ENCODE peak calls at places on chromosomes 4 and X, in seven cellular contexts. Q is AG09309, Y is right cardiac atrium, F is SK-N-SH, C is astrocyte of the spinal cord, K is AG04449, U is HFF-Myc. P is an unnamed sample.

GRCh38 chrX:72041901-72042859 is 89.5 kb downstream of the RTL5 start:
- DNase-seq in F (no peak), C (peak; percentile 58), K (no peak), Y (no peak), Q (no peak), U (no peak), P (peak; percentile 22)

GRCh38 chr4:27484216-27484615 is 623.6 kb downstream of the STIM2 start:
- DNase-seq in Q (no peak), K (no peak), C (no peak), F (no peak), Y (no peak), U (no peak), P (no peak)

GRCh38 chr4:93828332-93828829 is at the start of gene ATOH1:
- DNase-seq in K (no peak), Q (no peak), U (no peak), Y (peak; percentile 61), C (no peak), F (peak; percentile 76), P (peak; percentile 52)

GRCh38 chr4:105474110-105474518 is 252 bp upstream of the PPA2 start:
- DNase-seq in Y (peak; percentile 95), U (peak; percentile 62), Q (no peak), C (peak; percentile 86), F (no peak), K (no peak), P (no peak)

GRCh38 chrX:151982217-151982616 is 7.7 kb upstream of the GABRE start:
- DNase-seq in F (no peak), U (peak; percentile 12), Y (no peak), C (peak; percentile 82), K (peak; percentile 50), Q (peak; percentile 79), P (no peak)

GRCh38 chr4:42083816-42084215 is 68.6 kb downstream of the BEND4 start:
- DNase-seq in Q (no peak), K (no peak), U (no peak), F (no peak), C (no peak), Y (no peak), P (no peak)

GRCh38 chr4:182931691-182932297 is 14.6 kb upstream of the DCTD start:
- DNase-seq in U (no peak), F (no peak), K (no peak), C (no peak), Q (no peak), Y (no peak), P (no peak)

GRCh38 chrX:40734956-40735317 is 405 bp downstream of the MED14 start:
- DNase-seq in C (peak; percentile 22), Q (no peak), U (no peak), Y (no peak), F (no peak), K (no peak), P (peak; percentile 49)

GRCh38 chr4:113733685-113734084 is 27.9 kb downstream of the CAMK2D start:
- DNase-seq in F (no peak), K (no peak), Y (no peak), U (no peak), C (no peak), Q (no peak), P (no peak)

GRCh38 chr4:117664706-117665444 is 369.4 kb upstream of the NDST3 start:
- DNase-seq in C (peak; percentile 58), U (no peak), Q (no peak), K (no peak), Y (no peak), F (no peak), P (no peak)

GRCh38 chrX:70128071-70128470 is 5.2 kb upstream of the IGBP1 start:
- DNase-seq in F (no peak), Q (no peak), C (no peak), K (no peak), U (no peak), Y (no peak), P (peak; percentile 15)

GRCh38 chr4:180449395-180449956 is 1793.7 kb upstream of the TENM3 start:
- DNase-seq in Y (no peak), F (peak; percentile 53), Q (no peak), U (no peak), K (no peak), C (peak; percentile 24), P (peak; percentile 78)

GRCh38 chr4:148268835-148269234 is 173.4 kb downstream of the NR3C2 start:
- DNase-seq in K (no peak), Q (no peak), Y (no peak), U (no peak), F (no peak), C (no peak), P (no peak)

GRCh38 chrX:24673424-24673823 is 20.3 kb upstream of the POLA1 start:
- DNase-seq in Y (no peak), C (no peak), K (no peak), U (no peak), Q (no peak), F (no peak), P (no peak)

GRCh38 chr4:128308986-128309385 is 21.4 kb upstream of the PGRMC2 start:
- DNase-seq in Q (no peak), Y (no peak), F (no peak), K (no peak), C (no peak), U (no peak), P (no peak)

GRCh38 chrX:133229361-133229760 is 11.2 kb upstream of the TFDP3 start:
- DNase-seq in Q (no peak), Y (no peak), F (no peak), C (peak; percentile 29), U (no peak), K (no peak), P (no peak)

GRCh38 chr4:151204925-151205524 is 71.9 kb upstream of the PRSS48 start:
- DNase-seq in Q (no peak), U (no peak), C (no peak), K (no peak), F (no peak), Y (no peak), P (no peak)

GRCh38 chrX:12955882-12956703 is 18.8 kb upstream of the TMSB4X start:
- DNase-seq in K (peak; percentile 40), Y (peak; percentile 84), C (peak; percentile 80), F (no peak), U (no peak), Q (no peak), P (no peak)

GRCh38 chrX:78979789-78980464 is 34.7 kb downstream of the P2RY10 start:
- DNase-seq in Y (no peak), U (no peak), Q (no peak), C (peak; percentile 50), K (no peak), F (no peak), P (no peak)
- H3K4me3 ChIP-seq in Y (no peak overlapping the region), U (no peak overlapping the region), Q (no peak overlapping the region), C (no peak overlapping the region), K (no peak overlapping the region), F (no peak overlapping the region), P (no peak overlapping the region)

GRCh38 chr4:138978028-138978585 is 37.5 kb upstream of the NOCT start:
- DNase-seq in C (no peak), Q (no peak), U (no peak), K (no peak), F (no peak), Y (no peak), P (no peak)

GRCh38 chr4:138977525-138977924 is 38.1 kb upstream of the NOCT start:
- DNase-seq in Y (no peak), U (no peak), Q (no peak), C (no peak), F (no peak), K (no peak), P (no peak)

GRCh38 chr4:138972956-138973819 is 42.4 kb upstream of the NOCT start:
- DNase-seq in U (no peak), F (no peak), Y (no peak), Q (no peak), K (no peak), C (no peak), P (no peak)

GRCh38 chr4:138976526-138976925 is 39.1 kb upstream of the NOCT start:
- DNase-seq in C (no peak), Y (no peak), Q (no peak), F (no peak), K (no peak), U (no peak), P (no peak)

GRCh38 chr4:138975225-138975624 is 40.4 kb upstream of the NOCT start:
- DNase-seq in U (no peak), K (no peak), Q (no peak), Y (no peak), F (no peak), C (no peak), P (no peak)
- H3K4me3 ChIP-seq in U (no peak overlapping the region), K (no peak overlapping the region), Q (no peak overlapping the region), Y (no peak overlapping the region), F (no peak overlapping the region), C (no peak overlapping the region), P (no peak overlapping the region)

GRCh38 chr4:8383451-8384160 is 56.9 kb downstream of the ACOX3 start:
- DNase-seq in U (no peak), F (no peak), Q (no peak), Y (peak; percentile 67), C (peak; percentile 76), K (no peak), P (no peak)

GRCh38 chr4:8384397-8385060 is 56.0 kb downstream of the ACOX3 start:
- DNase-seq in C (no peak), Y (peak; percentile 30), F (no peak), Q (no peak), U (no peak), K (no peak), P (no peak)

GRCh38 chr4:8386731-8387130 is 53.8 kb downstream of the ACOX3 start:
- DNase-seq in F (no peak), Q (no peak), U (no peak), Y (peak; percentile 51), K (no peak), C (no peak), P (no peak)

GRCh38 chr4:8385611-8386010 is 54.9 kb downstream of the ACOX3 start:
- DNase-seq in Y (peak; percentile 21), F (peak; percentile 58), Q (no peak), C (no peak), K (no peak), U (no peak), P (no peak)

GRCh38 chr4:8385106-8385505 is 55.4 kb downstream of the ACOX3 start:
- DNase-seq in Y (peak; percentile 40), F (no peak), Q (no peak), C (no peak), K (no peak), U (no peak), P (peak; percentile 28)
- H3K4me3 ChIP-seq in Y (no peak overlapping the region), F (no peak overlapping the region), Q (no peak overlapping the region), C (no peak overlapping the region), K (no peak overlapping the region), U (no peak overlapping the region), P (no peak overlapping the region)

GRCh38 chr4:16909245-16909644 is 10.8 kb upstream of the LDB2 start:
- DNase-seq in C (no peak), Y (no peak), K (no peak), F (no peak), U (no peak), Q (no peak), P (no peak)
- H3K4me3 ChIP-seq in C (no peak overlapping the region), Y (peak overlapping the region; percentile 3), K (no peak overlapping the region), F (no peak overlapping the region), U (no peak overlapping the region), Q (no peak overlapping the region), P (no peak overlapping the region)

P was measured in WERI-Rb-1.